ENCODE peak calls at places on chromosomes 1 and 21, in four cellular contexts. U is GM20000, T is osteocyte, A is adrenal gland. N is an unnamed sample.

GRCh38 chr1:173329747-173330146 is 122.6 kb upstream of the TNFSF4 start:
- DNase-seq in U (no peak), T (no peak), A (no peak), N (no peak)

GRCh38 chr21:28734522-28735175 is 258.0 kb downstream of the LTN1 start:
- DNase-seq in U (no peak), T (no peak), A (no peak), N (no peak)

GRCh38 chr1:53484705-53485477 is 25.7 kb downstream of the DMRTB1 start:
- DNase-seq in U (no peak), T (no peak), A (no peak), N (no peak)

GRCh38 chr1:48066951-48067350 is 69.8 kb upstream of the TRABD2B start:
- DNase-seq in U (no peak), T (no peak), A (no peak), N (no peak)

GRCh38 chr1:62176597-62177312 is 17.9 kb upstream of the L1TD1 start:
- DNase-seq in U (no peak), T (no peak), A (no peak), N (no peak)

GRCh38 chr1:179164494-179164893 is 65.0 kb downstream of the ABL2 start:
- DNase-seq in U (no peak), T (no peak), A (no peak), N (no peak)

GRCh38 chr1:46492269-46492853 is 2.7 kb downstream of the DMBX1 start:
- DNase-seq in U (no peak), T (no peak), A (no peak), N (no peak)

GRCh38 chr1:201348211-201348566 is 29.3 kb downstream of the TNNT2 start:
- DNase-seq in U (peak; percentile 71), T (no peak), A (peak; percentile 43), N (no peak)

GRCh38 chr1:227758366-227758765 is 23.1 kb downstream of the SNAP47 start:
- DNase-seq in U (peak; percentile 46), T (no peak), A (no peak), N (no peak)

GRCh38 chr1:220891221-220892085 is 12.2 kb downstream of the HLX start:
- DNase-seq in U (no peak), T (no peak), A (no peak), N (no peak)

GRCh38 chr1:208243522-208243850 is 698 bp downstream of the PLXNA2 start:
- DNase-seq in U (peak; percentile 51), T (no peak), A (no peak), N (no peak)

GRCh38 chr1:215160351-215160750 is 77.8 kb downstream of the KCNK2 start:
- DNase-seq in U (no peak), T (no peak), A (no peak), N (no peak)

GRCh38 chr1:21909787-21910503 is 27.2 kb downstream of the HSPG2 start:
- DNase-seq in U (peak; percentile 83), T (no peak), A (peak; percentile 70), N (no peak)

GRCh38 chr1:155078496-155079209 is at the start of gene EFNA3:
- DNase-seq in U (peak; percentile 94), T (no peak), A (peak; percentile 54), N (peak; percentile 81)

GRCh38 chr1:10918531-10918930 is 93.9 kb upstream of the TARDBP start:
- DNase-seq in U (no peak), T (no peak), A (no peak), N (no peak)

GRCh38 chr1:239868117-239868516 is 223.6 kb upstream of the FMN2 start:
- DNase-seq in U (no peak), T (no peak), A (no peak), N (no peak)

GRCh38 chr1:13948396-13948795 is 248.4 kb downstream of the PRDM2 start:
- DNase-seq in U (no peak), T (peak; percentile 17), A (no peak), N (no peak)

GRCh38 chr1:107821340-107821739 is 143.6 kb downstream of the VAV3 start:
- DNase-seq in U (no peak), T (no peak), A (no peak), N (no peak)

GRCh38 chr1:18970358-18970757 is 13.9 kb upstream of the IFFO2 start:
- DNase-seq in U (no peak), T (no peak), A (no peak), N (no peak)

GRCh38 chr1:147723691-147724323 is 36.6 kb downstream of the GJA5 start:
- DNase-seq in U (no peak), T (no peak), A (peak; percentile 55), N (no peak)

GRCh38 chr1:239998312-239998649 is 93.4 kb upstream of the FMN2 start:
- DNase-seq in U (no peak), T (no peak), A (no peak), N (no peak)

GRCh38 chr1:220776725-220777326 is 9.9 kb upstream of the MTARC1 start:
- DNase-seq in U (peak; percentile 81), T (peak; percentile 93), A (peak; percentile 84), N (peak; percentile 88)

GRCh38 chr1:226406401-226406881 is 1.5 kb downstream of the PARP1 start:
- DNase-seq in U (no peak), T (no peak), A (no peak), N (no peak)

GRCh38 chr21:37257526-37257966 is 9.6 kb downstream of the VPS26C start:
- DNase-seq in U (no peak), T (no peak), A (peak; percentile 43), N (no peak)

GRCh38 chr1:231376101-231376500 is 38.0 kb downstream of the SPRTN start:
- DNase-seq in U (no peak), T (no peak), A (no peak), N (no peak)

GRCh38 chr1:183778006-183778405 is 26.9 kb upstream of the RGL1 start:
- DNase-seq in U (no peak), T (no peak), A (no peak), N (no peak)

GRCh38 chr1:53075761-53076163 is 13.7 kb downstream of the PODN start:
- DNase-seq in U (no peak), T (no peak), A (no peak), N (no peak)

GRCh38 chr1:212698467-212699103 is 1.1 kb downstream of the BATF3 start:
- DNase-seq in U (no peak), T (peak; percentile 8), A (no peak), N (peak; percentile 27)

GRCh38 chr1:42756956-42757891 is 9.6 kb downstream of the P3H1 start:
- DNase-seq in U (peak; percentile 82), T (no peak), A (peak; percentile 34), N (no peak)

GRCh38 chr1:58895559-58896135 is 111.8 kb upstream of the JUN start:
- DNase-seq in U (no peak), T (no peak), A (no peak), N (no peak)

GRCh38 chr1:18948913-18949688 is 7.4 kb downstream of the IFFO2 start:
- DNase-seq in U (no peak), T (no peak), A (peak; percentile 84), N (no peak)

GRCh38 chr1:87880747-87881133 is 552.1 kb downstream of the LMO4 start:
- DNase-seq in U (no peak), T (no peak), A (no peak), N (no peak)

GRCh38 chr1:243312962-243313634 is 57.3 kb downstream of the SDCCAG8 start:
- DNase-seq in U (peak; percentile 19), T (no peak), A (no peak), N (no peak)

GRCh38 chr1:155033524-155033923 is at the start of the genes DCST1 and DCST2:
- DNase-seq in U (no peak), T (no peak), A (no peak), N (no peak)

GRCh38 chr1:37901191-37901892 is 42.0 kb upstream of the MTF1 start:
- DNase-seq in U (peak; percentile 54), T (no peak), A (no peak), N (no peak)

GRCh38 chr1:156893048-156893953 is at the start of gene PEAR1:
- DNase-seq in U (no peak), T (no peak), A (peak; percentile 48), N (no peak)

GRCh38 chr1:86552376-86552775 is 5.5 kb downstream of the CLCA4 start:
- DNase-seq in U (no peak), T (no peak), A (no peak), N (no peak)

GRCh38 chr1:209797978-209798639 is 7.8 kb downstream of the IRF6 start:
- DNase-seq in U (no peak), T (no peak), A (no peak), N (no peak)

GRCh38 chr1:17276568-17276967 is 27.7 kb downstream of the PADI3 start:
- DNase-seq in U (no peak), T (no peak), A (peak; percentile 42), N (no peak)

DNA sequence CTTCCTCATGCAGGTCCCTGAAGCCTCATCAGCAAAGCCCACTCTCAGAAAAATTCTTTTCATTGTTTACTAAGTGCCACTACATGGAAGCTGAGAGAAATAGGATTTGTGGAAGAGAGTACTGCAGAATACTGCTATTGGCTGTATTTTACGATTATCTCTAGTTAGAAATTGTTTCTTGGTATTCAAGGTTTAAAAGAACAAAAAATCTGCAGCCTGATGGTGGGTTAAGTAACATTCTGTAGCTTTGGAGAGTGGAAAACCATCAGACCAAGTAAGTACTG is 27.3 kb downstream of the PTTG1IP start:
- DNase-seq in U (no peak), T (no peak), A (no peak), N (no peak)
- TF ChIP-seq CTCF in U (no peak), T (no peak), A (no peak), N (peak; percentile 0)

GRCh38 chr1:63322944-63323865 is 838 bp downstream of the FOXD3 start:
- DNase-seq in U (peak; percentile 68), T (no peak), A (no peak), N (no peak)
- TF ChIP-seq CTCF in U (no peak), T (no peak), A (no peak), N (peak; percentile 22)

DNA sequence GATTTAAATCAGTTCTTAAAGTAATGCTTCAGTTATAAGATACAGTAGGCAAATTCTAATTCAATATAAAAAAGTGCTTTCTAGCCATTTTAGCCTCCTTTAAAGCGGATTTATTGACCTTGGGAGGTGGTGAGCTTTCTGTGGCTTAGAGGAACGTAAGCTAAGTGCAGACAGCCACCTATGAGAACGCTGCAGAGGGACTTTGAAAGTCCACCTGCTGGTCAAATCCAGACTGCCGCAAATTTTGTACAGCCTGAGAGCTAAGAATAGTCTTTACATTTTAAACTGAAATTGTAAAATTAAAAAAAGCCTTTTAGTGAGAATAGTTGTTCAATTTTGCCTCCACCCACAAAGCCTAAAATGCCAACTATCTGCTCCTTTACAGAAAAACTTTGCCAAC is 67.0 kb upstream of the SSX2IP start:
- DNase-seq in U (no peak), T (no peak), A (no peak), N (no peak)
- TF ChIP-seq CTCF in U (no peak), T (peak; percentile 19), A (no peak), N (peak; percentile 56)

GRCh38 chr1:197182716-197183115 is 36.2 kb upstream of the ASPM start:
- DNase-seq in U (no peak), T (no peak), A (no peak), N (no peak)

GRCh38 chr1:197180252-197180878 is 33.9 kb upstream of the ASPM start:
- DNase-seq in U (peak; percentile 10), T (no peak), A (no peak), N (no peak)

GRCh38 chr1:197174818-197175217 is 28.3 kb upstream of the ASPM start:
- DNase-seq in U (no peak), T (no peak), A (no peak), N (no peak)

GRCh38 chr1:197181982-197182381 is 35.5 kb upstream of the ASPM start:
- DNase-seq in U (peak; percentile 9), T (no peak), A (no peak), N (no peak)

DNA sequence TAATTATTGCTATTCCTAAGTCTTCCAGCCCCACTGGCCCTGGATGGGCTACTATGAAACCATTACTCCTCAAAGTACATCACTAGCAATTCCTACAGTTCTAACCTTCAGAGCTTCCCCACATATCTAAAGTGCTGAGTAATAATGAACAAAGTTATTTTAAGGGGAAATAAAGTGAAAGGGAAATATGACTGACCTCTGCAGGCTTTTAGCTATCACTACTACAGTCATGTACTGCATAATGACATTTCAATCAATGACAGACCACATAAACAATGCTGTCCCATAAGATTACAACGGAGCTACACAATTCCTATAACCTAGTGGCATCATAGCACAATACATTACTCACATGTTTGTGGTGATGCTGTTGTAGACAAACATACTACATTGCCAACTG is 32.5 kb upstream of the ASPM start:
- DNase-seq in U (peak; percentile 4), T (no peak), A (no peak), N (no peak)
- TF ChIP-seq CTCF in U (no peak), T (peak; percentile 17), A (no peak), N (no peak)